ENCODE peak calls at places on chromosomes 7 and 10, in ten cellular contexts. G is GM12865; Y is NCI-H2081; K is dermis blood vessel endothelial cell; S is HT-29; D is HuH-7.5; B is CD8-positive, alpha-beta T cell; V is heart left ventricle; J is endothelial cell; P is T-helper 2 cell. O is an unnamed sample.

GRCh38 chr7:13197501-13197900 is 510.1 kb downstream of the ARL4A start:
- DNase-seq in G (no peak), Y (no peak), K (no peak), S (no peak), D (no peak), B (no peak), V (no peak), J (no peak), P (no peak), O (no peak)

GRCh38 chr7:2517004-2517403 is 2.6 kb upstream of the LFNG start:
- DNase-seq in G (no peak), Y (no peak), K (no peak), S (no peak), D (no peak), B (no peak), V (no peak), J (no peak), P (no peak), O (peak)

GRCh38 chr10:1552881-1553595 is 184.3 kb downstream of the ADARB2 start:
- DNase-seq in G (no peak), Y (no peak), K (no peak), S (no peak), D (no peak), B (no peak), V (no peak), J (no peak), P (no peak), O (no peak)

GRCh38 chr10:20406607-20407188 is 490.4 kb downstream of the NEBL start:
- DNase-seq in G (no peak), Y (no peak), K (no peak), S (no peak), D (no peak), B (no peak), V (no peak), J (no peak), P (no peak), O (no peak)

GRCh38 chr10:89524279-89524678 is 11.1 kb downstream of the SLC16A12 start:
- DNase-seq in G (no peak), Y (no peak), K (no peak), S (no peak), D (no peak), B (no peak), V (no peak), J (no peak), P (no peak), O (no peak)

GRCh38 chr7:94149776-94150545 is 145.8 kb upstream of the BET1 start:
- DNase-seq in G (no peak), Y (no peak), K (peak), S (no peak), D (no peak), B (no peak), V (no peak), J (no peak), P (no peak), O (no peak)

GRCh38 chr7:115230882-115231508 is 309.1 kb downstream of the MDFIC start:
- DNase-seq in G (peak), Y (no peak), K (peak), S (peak), D (no peak), B (no peak), V (no peak), J (no peak), P (no peak), O (peak)

GRCh38 chr10:102096449-102096848 is 23.7 kb downstream of the LDB1 start:
- DNase-seq in G (no peak), Y (no peak), K (no peak), S (no peak), D (no peak), B (no peak), V (no peak), J (no peak), P (no peak), O (no peak)

GRCh38 chr10:19498348-19499290 is 317.6 kb upstream of the PLXDC2 start:
- DNase-seq in G (no peak), Y (no peak), K (no peak), S (no peak), D (no peak), B (no peak), V (no peak), J (no peak), P (no peak), O (peak)

GRCh38 chr7:107439025-107439424 is 30.8 kb upstream of the GPR22 start:
- DNase-seq in G (no peak), Y (no peak), K (no peak), S (no peak), D (no peak), B (no peak), V (no peak), J (no peak), P (no peak), O (no peak)

GRCh38 chr7:143223784-143224183 is 1.9 kb downstream of the TAS2R40 start:
- DNase-seq in G (no peak), Y (no peak), K (no peak), S (peak), D (no peak), B (no peak), V (no peak), J (no peak), P (no peak), O (no peak)

GRCh38 chr7:74324499-74325229 is 35.5 kb downstream of the CLIP2 start:
- DNase-seq in G (no peak), Y (no peak), K (no peak), S (no peak), D (no peak), B (no peak), V (no peak), J (no peak), P (no peak), O (no peak)

GRCh38 chr7:78346824-78347223 is 548.3 kb downstream of the PHTF2 start:
- DNase-seq in G (no peak), Y (no peak), K (no peak), S (no peak), D (no peak), B (no peak), V (no peak), J (no peak), P (no peak), O (no peak)

GRCh38 chr10:120962386-120963052 is 111.4 kb downstream of the WDR11 start:
- DNase-seq in G (no peak), Y (no peak), K (no peak), S (no peak), D (no peak), B (no peak), V (no peak), J (no peak), P (no peak), O (no peak)

GRCh38 chr10:5416981-5417380 is 4.6 kb downstream of the NET1 start:
- DNase-seq in G (no peak), Y (no peak), K (no peak), S (no peak), D (no peak), B (no peak), V (no peak), J (peak), P (no peak), O (no peak)

GRCh38 chr7:118195837-118196474 is 12.0 kb downstream of the LSM8 start:
- DNase-seq in G (peak), Y (peak), K (peak), S (peak), D (no peak), B (no peak), V (peak), J (peak), P (peak), O (peak)

GRCh38 chr7:159105066-159105780 is 39.4 kb downstream of the VIPR2 start:
- DNase-seq in G (no peak), Y (no peak), K (no peak), S (no peak), D (no peak), B (no peak), V (no peak), J (no peak), P (no peak), O (no peak)

GRCh38 chr10:114930320-114930719 is 7.7 kb upstream of the TRUB1 start:
- DNase-seq in G (no peak), Y (no peak), K (no peak), S (no peak), D (no peak), B (no peak), V (no peak), J (no peak), P (no peak), O (no peak)

GRCh38 chr10:85228726-85229125 is 900.3 kb downstream of the CCSER2 start:
- DNase-seq in G (no peak), Y (no peak), K (no peak), S (no peak), D (no peak), B (no peak), V (no peak), J (no peak), P (no peak), O (no peak)

GRCh38 chr10:127918570-127918969 is 11.7 kb downstream of the PTPRE start:
- DNase-seq in G (no peak), Y (no peak), K (no peak), S (no peak), D (no peak), B (no peak), V (no peak), J (no peak), P (no peak), O (no peak)

GRCh38 chr10:72022228-72022627 is 58.0 kb downstream of the CHST3 start:
- DNase-seq in G (no peak), Y (no peak), K (no peak), S (no peak), D (no peak), B (no peak), V (no peak), J (no peak), P (no peak), O (no peak)

GRCh38 chr10:20970708-20971107 is 73.6 kb upstream of the NEBL start:
- DNase-seq in G (peak), Y (no peak), K (no peak), S (no peak), D (no peak), B (no peak), V (no peak), J (no peak), P (no peak), O (no peak)

GRCh38 chr7:40848541-40849221 is 713.9 kb downstream of the SUGCT start:
- DNase-seq in G (no peak), Y (no peak), K (no peak), S (no peak), D (no peak), B (no peak), V (no peak), J (no peak), P (no peak), O (no peak)

GRCh38 chr10:93080350-93081046 is 6.8 kb downstream of the CYP26A1 start:
- DNase-seq in G (peak), Y (peak), K (peak), S (peak), D (peak), B (no peak), V (peak), J (peak), P (no peak), O (peak)